ENCODE peak calls at places on chromosomes 12 and 14, in ten cellular contexts. T is NCI-H460; I is astrocyte; P is pancreas; K is activated T-helper 1 cell treated with anti-CD3 and anti-CD28 coated beads, Interleukin-2, amount 50 U/mL, for 16 hours; V is H9; F is cardiac muscle cell; X is substantia nigra; G is NCI-H146; H is K562. D is an unnamed sample.

GRCh38 chr12:43148711-43149110 is 403.3 kb downstream of the ADAMTS20 start:
- DNase-seq in T (no peak), I (no peak), P (no peak), K (no peak), V (no peak), F (no peak), X (no peak), G (no peak), H (no peak), D (no peak)

GRCh38 chr14:59588136-59588535 is 11.5 kb upstream of the CCDC175 start:
- DNase-seq in T (no peak), I (no peak), P (no peak), K (no peak), V (no peak), F (no peak), X (no peak), G (no peak), H (no peak), D (no peak)

GRCh38 chr12:116492703-116493324 is 66.4 kb upstream of the MAP1LC3B2 start:
- DNase-seq in T (peak), I (peak), P (peak), K (no peak), V (no peak), F (no peak), X (no peak), G (no peak), H (peak), D (no peak)

GRCh38 chr12:130286041-130286440 is 51.6 kb upstream of the PIWIL1 start:
- DNase-seq in T (no peak), I (no peak), P (no peak), K (no peak), V (peak), F (no peak), X (no peak), G (peak), H (peak), D (no peak)

GRCh38 chr14:93965287-93965821 is 11.0 kb downstream of the ASB2 start:
- DNase-seq in T (no peak), I (peak), P (no peak), K (no peak), V (no peak), F (no peak), X (no peak), G (no peak), H (no peak), D (no peak)

GRCh38 chr12:95202691-95203476 is 14.4 kb downstream of the FGD6 start:
- DNase-seq in T (no peak), I (no peak), P (no peak), K (no peak), V (no peak), F (no peak), X (no peak), G (no peak), H (no peak), D (no peak)

GRCh38 chr14:71169028-71169427 is 261.8 kb downstream of the PCNX1 start:
- DNase-seq in T (no peak), I (no peak), P (no peak), K (no peak), V (no peak), F (no peak), X (no peak), G (peak), H (peak), D (no peak)

GRCh38 chr12:124916370-124917134 is 2.1 kb upstream of the UBC start:
- DNase-seq in T (peak), I (peak), P (no peak), K (peak), V (no peak), F (no peak), X (no peak), G (no peak), H (no peak), D (no peak)

GRCh38 chr12:110071504-110071903 is 23.2 kb upstream of the C12orf76 start:
- DNase-seq in T (no peak), I (no peak), P (no peak), K (no peak), V (no peak), F (no peak), X (no peak), G (no peak), H (no peak), D (no peak)

GRCh38 chr12:49489720-49490119 is 49.1 kb upstream of the KCNH3 start:
- DNase-seq in T (no peak), I (peak), P (no peak), K (no peak), V (no peak), F (no peak), X (no peak), G (no peak), H (no peak), D (no peak)

GRCh38 chr12:113896841-113897240 is 69.3 kb downstream of the RBM19 start:
- DNase-seq in T (no peak), I (no peak), P (no peak), K (no peak), V (no peak), F (no peak), X (no peak), G (no peak), H (no peak), D (no peak)

GRCh38 chr14:75456069-75457023 is 28.5 kb downstream of the JDP2 start:
- DNase-seq in T (no peak), I (no peak), P (no peak), K (no peak), V (no peak), F (no peak), X (no peak), G (no peak), H (no peak), D (no peak)

GRCh38 chr12:69875416-69875815 is 50.4 kb downstream of the MYRFL start:
- DNase-seq in T (no peak), I (no peak), P (no peak), K (no peak), V (no peak), F (peak), X (no peak), G (no peak), H (no peak), D (no peak)

GRCh38 chr12:45893240-45893639 is 97.1 kb downstream of the SCAF11 start:
- DNase-seq in T (no peak), I (no peak), P (no peak), K (no peak), V (peak), F (no peak), X (no peak), G (no peak), H (peak), D (no peak)

GRCh38 chr12:38954119-38954746 is 48.8 kb upstream of the CPNE8 start:
- DNase-seq in T (no peak), I (no peak), P (no peak), K (no peak), V (no peak), F (no peak), X (no peak), G (no peak), H (no peak), D (no peak)

GRCh38 chr14:83463500-83464098 is 1929.9 kb upstream of the SEL1L start:
- DNase-seq in T (peak), I (no peak), P (no peak), K (no peak), V (peak), F (peak), X (no peak), G (peak), H (peak), D (no peak)